ENCODE peak calls at places on chromosomes 11 and 22, in nine cellular contexts. A is tibial nerve, K is NB4, M is pancreas, H is cardiac muscle cell, V is nephron progenitor cell, O is lower leg skin, G is endothelial cell, E is retinal pigment epithelial cell. W is an unnamed sample.

GRCh38 chr11:76443254-76443935 is 1.4 kb upstream of the EMSY start:
- DNase-seq in O (no peak), M (no peak), A (no peak), E (no peak), H (peak), V (peak), K (peak), G (no peak), W (no peak)

GRCh38 chr22:20020533-20021195 is at the start of gene TANGO2:
- DNase-seq in V (peak), M (peak), G (peak), E (no peak), O (peak), H (peak), A (peak), K (peak), W (peak)

GRCh38 chr11:118889796-118890195 is 6.1 kb downstream of the CXCR5 start:
- DNase-seq in O (no peak), H (peak), M (peak), G (no peak), K (no peak), A (no peak), V (no peak), E (peak), W (no peak)

GRCh38 chr22:24146190-24146616 is 35.1 kb upstream of the SUSD2 start:
- DNase-seq in M (peak), O (no peak), E (peak), A (peak), G (peak), V (peak), H (peak), K (peak), W (no peak)

GRCh38 chr22:24995649-24996180 is 43.2 kb downstream of the KIAA1671 start:
- DNase-seq in K (no peak), M (no peak), E (no peak), A (no peak), H (no peak), G (no peak), V (no peak), O (no peak), W (no peak)

GRCh38 chr11:132994038-132994502 is 538.2 kb downstream of the OPCML start:
- DNase-seq in K (no peak), H (no peak), M (no peak), O (no peak), A (no peak), V (peak), G (no peak), E (no peak), W (no peak)

GRCh38 chr11:8201524-8202365 is 32.9 kb upstream of the RIC3 start:
- DNase-seq in V (no peak), H (no peak), K (peak), E (no peak), G (no peak), O (no peak), A (no peak), M (no peak), W (peak)

GRCh38 chr11:126394036-126394435 is 38.5 kb downstream of the ST3GAL4 start:
- DNase-seq in V (no peak), G (no peak), H (no peak), E (no peak), A (no peak), K (peak), O (no peak), M (no peak), W (no peak)

GRCh38 chr22:40240671-40241070 is 62.9 kb downstream of the TNRC6B start:
- DNase-seq in G (no peak), K (no peak), M (no peak), O (no peak), H (no peak), V (no peak), A (no peak), E (no peak), W (no peak)

GRCh38 chr11:128552783-128553661 is 34.3 kb downstream of the ETS1 start:
- DNase-seq in K (peak), A (no peak), G (no peak), M (no peak), O (no peak), H (peak), E (no peak), V (no peak), W (peak)

GRCh38 chr22:24540470-24540869 is 14.5 kb downstream of the GUCD1 start:
- DNase-seq in E (no peak), A (no peak), K (no peak), G (no peak), M (no peak), O (no peak), H (no peak), V (no peak), W (no peak)

GRCh38 chr11:70483077-70483861 is 84.9 kb downstream of the CTTN start:
- DNase-seq in K (peak), H (peak), M (no peak), E (peak), G (peak), V (no peak), O (no peak), A (peak), W (no peak)

GRCh38 chr11:57818812-57819211 is 57.2 kb downstream of the CTNND1 start:
- DNase-seq in A (no peak), H (no peak), M (no peak), E (no peak), V (no peak), G (no peak), K (no peak), O (no peak), W (no peak)

DNA sequence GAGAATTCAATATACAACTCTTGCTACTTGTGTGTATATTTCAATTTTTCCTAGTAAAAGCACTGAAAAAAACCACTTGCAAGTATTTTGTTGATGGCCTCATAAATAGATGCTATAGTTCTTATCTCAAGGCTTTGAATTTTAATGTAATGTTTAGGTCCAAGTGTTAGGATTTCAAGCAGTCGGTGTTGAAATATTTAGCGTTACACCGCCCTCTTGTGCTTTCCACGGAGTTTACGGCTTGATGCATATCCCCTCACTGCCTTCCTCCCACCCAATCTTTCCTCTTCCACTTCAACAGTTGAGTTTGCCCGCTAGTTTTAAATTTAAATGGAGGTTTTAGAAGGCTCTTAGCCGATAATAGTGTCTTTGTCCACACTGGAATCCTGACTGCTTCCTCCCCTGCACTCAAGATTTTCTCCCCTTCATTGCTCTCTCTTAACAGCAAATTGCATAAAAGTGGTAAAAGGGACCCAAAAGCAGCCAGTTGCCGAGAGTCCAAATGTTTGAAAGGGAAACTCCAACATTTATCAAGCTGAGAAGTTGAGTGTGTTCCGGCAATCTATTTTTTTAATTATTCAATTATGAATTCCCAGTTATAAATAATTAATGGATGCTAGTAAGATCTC is 25.9 kb upstream of the HTATIP2 start:
- DNase-seq in E (no peak), M (no peak), O (no peak), G (peak), K (peak), A (peak), V (peak), H (peak), W (no peak)
- TF ChIP-seq CTCF in E (peak), M (no peak), O (no peak), G (peak), K (peak), A (no peak), V (peak), H (peak), W (no peak)

DNA sequence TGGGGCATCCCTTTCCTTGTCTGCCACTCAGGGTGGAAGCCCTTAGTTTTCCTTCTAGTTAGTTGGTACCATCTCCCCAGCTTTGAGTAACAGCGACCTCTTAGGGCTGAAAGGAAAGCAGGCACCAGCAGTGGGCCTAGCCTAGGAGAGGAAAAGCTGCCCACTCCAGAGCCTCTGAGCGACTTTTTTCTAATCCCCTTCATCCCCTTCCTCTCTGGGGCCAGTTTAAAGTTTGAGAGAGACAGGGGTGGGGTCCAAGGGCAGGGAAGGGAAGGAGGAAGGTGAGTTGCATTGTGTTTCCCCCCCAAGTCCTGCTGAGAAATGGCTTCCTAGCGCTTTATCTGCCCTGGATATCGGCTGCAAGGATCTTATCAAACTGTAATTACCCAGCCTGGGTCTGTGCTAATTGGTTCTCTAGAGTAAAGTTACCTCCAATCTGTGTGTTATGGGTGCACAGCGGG is 573.9 kb upstream of the CADM1 start:
- DNase-seq in H (no peak), E (no peak), O (no peak), G (peak), M (no peak), V (peak), A (no peak), K (peak), W (no peak)
- TF ChIP-seq CTCF in H (peak), E (peak), O (no peak), G (peak), M (no peak), V (peak), A (no peak), K (peak), W (no peak)

GRCh38 chr11:10894666-10895065 is 36.8 kb upstream of the ZBED5 start:
- DNase-seq in V (no peak), M (no peak), H (no peak), E (no peak), K (no peak), G (no peak), A (no peak), O (no peak), W (no peak)

GRCh38 chr11:10891321-10891720 is 33.5 kb upstream of the ZBED5 start:
- DNase-seq in E (no peak), K (no peak), O (no peak), G (no peak), H (no peak), V (no peak), M (no peak), A (no peak), W (no peak)

GRCh38 chr11:10892250-10892649 is 34.4 kb upstream of the ZBED5 start:
- DNase-seq in E (no peak), M (no peak), H (no peak), G (no peak), O (no peak), K (peak), A (no peak), V (no peak), W (no peak)

GRCh38 chr11:10895285-10895684 is 37.4 kb upstream of the ZBED5 start:
- DNase-seq in H (no peak), V (no peak), M (no peak), G (no peak), A (no peak), E (no peak), K (no peak), O (peak), W (no peak)

GRCh38 chr11:10893713-10894112 is 35.9 kb upstream of the ZBED5 start:
- DNase-seq in K (no peak), O (no peak), A (no peak), G (no peak), H (peak), E (no peak), M (no peak), V (no peak), W (no peak)
- TF ChIP-seq CTCF in K (no peak), O (no peak), A (no peak), G (no peak), H (no peak), E (no peak), M (no peak), V (no peak), W (no peak)

GRCh38 chr22:43377486-43377995 is 34.3 kb upstream of the MPPED1 start:
- DNase-seq in O (no peak), G (no peak), A (no peak), E (no peak), V (no peak), K (no peak), H (peak), M (no peak), W (no peak)

GRCh38 chr22:43375951-43376455 is 32.8 kb upstream of the SCUBE1 start:
- DNase-seq in E (peak), K (no peak), M (no peak), G (no peak), O (no peak), V (no peak), H (peak), A (no peak), W (no peak)

GRCh38 chr22:43381693-43382092 is 30.1 kb upstream of the MPPED1 start:
- DNase-seq in G (no peak), K (peak), E (no peak), V (no peak), O (no peak), H (peak), A (no peak), M (no peak), W (no peak)

GRCh38 chr22:43376765-43377485 is 33.8 kb upstream of the SCUBE1 start:
- DNase-seq in O (no peak), A (no peak), M (peak), K (peak), V (no peak), H (peak), G (no peak), E (no peak), W (no peak)

GRCh38 chr22:43378011-43378704 is 33.7 kb upstream of the MPPED1 start:
- DNase-seq in A (peak), H (peak), V (no peak), O (no peak), M (peak), E (no peak), K (peak), G (no peak), W (no peak)
- TF ChIP-seq CTCF in A (no peak), H (no peak), V (no peak), O (no peak), M (no peak), E (no peak), K (no peak), G (no peak), W (no peak)

DNA sequence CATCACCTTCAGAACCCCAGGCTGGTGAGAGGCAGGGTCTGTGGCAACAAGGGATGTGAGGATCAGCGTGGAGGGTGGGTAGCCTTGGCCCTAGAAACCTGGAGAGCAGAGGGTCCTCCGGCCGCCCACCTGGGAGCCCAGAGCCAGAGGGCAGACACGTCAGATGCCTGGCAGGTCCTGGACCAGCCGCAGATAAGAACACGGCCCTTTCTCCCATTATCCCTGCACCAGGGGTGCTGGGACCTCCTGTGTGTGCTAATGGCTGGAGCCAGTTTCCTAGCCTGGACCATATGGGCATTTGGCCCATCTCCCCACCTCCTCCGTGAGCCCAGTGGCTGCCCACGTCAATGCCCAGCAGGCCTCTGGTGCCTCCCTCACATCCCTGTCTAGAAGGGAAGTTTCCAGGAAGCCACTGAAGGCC is 88.4 kb downstream of the MORC2 start:
- DNase-seq in H (no peak), E (no peak), M (no peak), A (no peak), K (no peak), O (no peak), G (no peak), V (no peak), W (no peak)
- TF ChIP-seq CTCF in H (no peak), E (no peak), M (no peak), A (no peak), K (no peak), O (no peak), G (no peak), V (no peak), W (no peak)

GRCh38 chr11:36567684-36568083 is at the start of gene RAG1:
- DNase-seq in H (no peak), V (no peak), K (no peak), E (no peak), M (no peak), O (no peak), G (no peak), A (no peak), W (no peak)
- TF ChIP-seq CTCF in H (no peak), V (no peak), K (no peak), E (no peak), M (no peak), O (no peak), G (no peak), A (no peak), W (no peak)

W was measured in activated B cell treated with CpG ODN at 0.5 μM for 24 hours.